ENCODE peak calls at places on chromosomes 5 and 9, in four cellular contexts. V is MM.1S, F is GM23248, S is hepatocyte. U is an unnamed sample. For H3K9me2, the result is how much of the 10 kb centered on the place peaks cover.

GRCh38 chr5:132459031-132459982 is 31.3 kb downstream of the IRF1 start:
- DNase-seq in S (no peak), F (peak), V (no peak), U (no peak)

GRCh38 chr9:129759329-129759728 is 6.5 kb upstream of the PTGES start:
- DNase-seq in F (no peak), S (no peak), V (no peak), U (no peak)

GRCh38 chr9:14251146-14252071 is 62.5 kb downstream of the NFIB start:
- DNase-seq in V (no peak), S (peak), F (peak), U (peak)

GRCh38 chr5:142847898-142848790 is 78.0 kb downstream of the ARHGAP26 start:
- DNase-seq in F (peak), V (no peak), S (no peak), U (no peak)

GRCh38 chr9:93884808-93885207 is 70.3 kb downstream of the BARX1 start:
- DNase-seq in F (no peak), V (no peak), S (no peak), U (no peak)

GRCh38 chr9:21549251-21549765 is 67.2 kb upstream of the IFNE start:
- DNase-seq in S (no peak), V (no peak), F (peak), U (no peak)

GRCh38 chr5:885529-885928 is 7.1 kb downstream of the BRD9 start:
- DNase-seq in V (no peak), F (no peak), S (no peak), U (no peak)

GRCh38 chr5:11048760-11049159 is 287.7 kb upstream of the DAP start:
- DNase-seq in F (no peak), S (no peak), V (no peak), U (no peak)

GRCh38 chr9:6567140-6567591 is 78.4 kb downstream of the GLDC start:
- DNase-seq in V (no peak), F (peak), S (no peak), U (no peak)

GRCh38 chr9:119500072-119500771 is 131.0 kb upstream of the BRINP1 start:
- DNase-seq in V (no peak), F (peak), S (no peak), U (no peak)

GRCh38 chr5:120901199-120901598 is 437.1 kb downstream of the PRR16 start:
- DNase-seq in F (peak), S (no peak), V (no peak), U (no peak)

GRCh38 chr5:154384480-154385235 is 61.1 kb upstream of the SAP30L start:
- DNase-seq in V (peak), F (no peak), S (no peak), U (no peak)

GRCh38 chr9:95570150-95570549 is 53.4 kb upstream of the PTCH1 start:
- DNase-seq in F (peak), V (no peak), S (no peak), U (peak)

GRCh38 chr5:90290648-90291047 is 118.9 kb downstream of the CETN3 start:
- DNase-seq in S (no peak), V (peak), F (no peak), U (no peak)
- H3K9me2 ChIP-seq in S (under half), V (under half), F (under half), U (under half)

GRCh38 chr5:96640696-96641095 is 21.5 kb upstream of the CAST start:
- DNase-seq in S (no peak), V (no peak), F (no peak), U (no peak)

GRCh38 chr5:96645096-96645495 is 17.1 kb upstream of the CAST start:
- DNase-seq in S (no peak), V (no peak), F (no peak), U (no peak)

GRCh38 chr5:96641922-96642640 is 20.1 kb upstream of the CAST start:
- DNase-seq in S (no peak), F (no peak), V (peak), U (no peak)

GRCh38 chr5:96638566-96638965 is 23.6 kb upstream of the CAST start:
- DNase-seq in V (no peak), S (no peak), F (no peak), U (no peak)

DNA sequence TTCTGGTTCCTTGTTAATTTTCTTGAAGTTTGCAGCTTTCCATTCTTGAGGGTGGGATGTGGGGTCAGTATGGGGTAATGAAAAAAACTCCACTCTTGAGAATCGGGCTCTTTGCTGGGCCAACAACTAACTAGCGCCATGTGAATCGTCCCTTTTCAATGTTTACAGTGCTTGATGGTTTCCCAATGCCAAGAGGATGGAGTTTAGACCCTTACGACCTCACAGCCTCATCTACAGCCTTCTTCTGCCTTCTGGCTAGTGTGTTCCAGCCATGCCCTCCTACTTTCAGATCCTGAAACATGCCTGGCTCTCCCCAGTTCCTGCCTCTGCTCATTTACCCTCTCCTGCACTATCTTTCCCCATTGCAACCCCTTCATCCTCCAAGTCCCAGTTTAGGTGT is 20.8 kb upstream of the CAST start:
- DNase-seq in F (no peak), V (no peak), S (no peak), U (no peak)
- H2AFZ ChIP-seq in F (no peak), V (no peak), S (no peak), U (no peak)

GRCh38 chr5:138752951-138753793 is at the start of gene CTNNA1:
- DNase-seq in S (peak), V (peak), F (peak), U (peak)
- TF ChIP-seq EZH2 in S (no peak), V (no peak), F (no peak), U (no peak)

GRCh38 chr5:178531786-178532185 is 58.4 kb downstream of the COL23A1 start:
- DNase-seq in S (no peak), V (no peak), F (no peak), U (no peak)
- H3K9me2 ChIP-seq in S (under half), V (under half), F (under half), U (under half)

DNA sequence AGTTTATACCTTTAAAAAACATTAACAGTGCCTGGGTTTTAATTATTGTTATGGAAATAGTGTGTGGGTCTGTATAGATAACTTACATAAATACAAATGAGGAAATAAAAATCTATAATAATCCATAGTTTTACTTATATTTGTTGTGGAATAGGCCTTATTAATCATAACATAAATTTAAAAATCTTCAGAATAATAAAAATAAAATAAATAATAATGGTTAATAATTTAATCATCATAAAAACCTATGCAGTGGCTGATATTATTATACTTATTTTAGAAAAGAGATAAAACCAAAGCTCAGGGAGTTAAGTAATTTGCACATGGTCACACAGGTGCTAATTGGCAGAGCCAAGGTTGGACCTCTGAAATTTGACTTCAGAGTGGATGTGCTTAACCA is 785.3 kb upstream of the SEMA6A start:
- DNase-seq in S (no peak), V (no peak), F (no peak), U (no peak)
- H2AFZ ChIP-seq in S (no peak), V (no peak), F (no peak), U (no peak)

GRCh38 chr5:115262405-115263247 is at the start of gene PGGT1B:
- DNase-seq in F (peak), S (peak), V (peak), U (peak)
- TF ChIP-seq EZH2 in F (no peak), S (peak), V (no peak), U (no peak)

DNA sequence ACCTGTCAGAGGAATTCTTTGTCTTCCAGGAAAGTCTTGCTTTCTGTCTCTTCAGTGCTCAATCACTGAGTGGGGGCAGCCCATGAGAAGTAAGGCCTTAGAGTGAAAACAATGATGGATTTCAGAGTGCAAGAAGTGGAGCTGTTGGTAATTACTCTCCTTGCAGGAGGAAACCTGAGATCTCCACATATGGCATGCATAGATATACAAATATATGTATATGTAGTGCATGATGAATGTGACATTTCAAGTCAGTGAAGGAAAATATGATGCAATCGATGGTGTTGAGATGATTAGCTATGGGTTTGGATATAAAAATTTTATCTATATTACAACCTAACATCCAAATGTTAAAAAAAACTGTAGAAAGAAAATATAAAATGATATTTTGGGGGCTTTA is 29.1 kb upstream of the MSANTD3 start:
- DNase-seq in V (no peak), F (no peak), S (no peak), U (no peak)
- H3K9me2 ChIP-seq in V (under half), F (under half), S (under half), U (under half)

DNA sequence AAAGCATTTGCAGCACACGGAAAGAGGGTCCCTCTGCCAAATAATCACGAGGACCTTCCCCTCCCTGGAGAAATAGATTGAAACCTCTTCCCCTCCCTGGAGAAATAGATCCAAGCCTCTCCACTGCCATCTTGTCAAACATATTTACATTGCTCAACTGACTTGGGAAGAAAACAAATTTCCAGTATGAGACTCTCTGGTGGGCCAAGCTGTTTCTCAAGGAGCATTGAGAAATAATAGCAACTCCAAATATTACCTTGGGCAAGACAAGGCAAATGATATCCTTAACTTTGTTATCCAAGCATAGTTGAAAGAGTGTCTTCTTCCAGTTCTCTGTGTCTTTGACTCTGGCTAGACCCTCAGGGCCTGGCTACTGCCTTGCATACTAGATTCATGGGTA is 45.2 kb upstream of the PALM2AKAP2 start:
- DNase-seq in F (no peak), V (no peak), S (no peak), U (no peak)
- H2AFZ ChIP-seq in F (no peak), V (no peak), S (no peak), U (no peak)

GRCh38 chr5:7396169-7397004 is 449 bp downstream of the ADCY2 start:
- DNase-seq in S (peak), F (peak), V (peak), U (peak)
- TF ChIP-seq EZH2 in S (no peak), F (peak), V (no peak), U (no peak)